ENCODE peak calls at places on chromosomes 11 and 22, in five cellular contexts. M is LoVo, D is spleen, N is stomach, V is AG10803. S is an unnamed sample.

GRCh38 chr11:33698921-33699320 is 1.7 kb downstream of the C11orf91 start:
- DNase-seq in M (no peak), D (no peak), N (no peak), V (no peak), S (no peak)

GRCh38 chr11:35486934-35487333 is 38.5 kb downstream of the PAMR1 start:
- DNase-seq in M (no peak), D (no peak), N (peak), V (no peak), S (no peak)

GRCh38 chr11:124923296-124923695 is 4.2 kb downstream of the HEPN1 start:
- DNase-seq in M (no peak), D (no peak), N (no peak), V (no peak), S (no peak)

GRCh38 chr11:109085708-109086373 is 336.1 kb upstream of the C11orf87 start:
- DNase-seq in M (peak), D (no peak), N (no peak), V (peak), S (no peak)

GRCh38 chr11:11975201-11976092 is 33.0 kb downstream of the DKK3 start:
- DNase-seq in M (peak), D (no peak), N (peak), V (no peak), S (no peak)

GRCh38 chr11:11942668-11943067 is 65.8 kb downstream of the DKK3 start:
- DNase-seq in M (no peak), D (no peak), N (no peak), V (no peak), S (no peak)

GRCh38 chr11:78465169-78465942 is 47.7 kb upstream of the GAB2 start:
- DNase-seq in M (no peak), D (peak), N (no peak), V (no peak), S (no peak)

GRCh38 chr11:94934836-94935235 is 38.5 kb downstream of the CWC15 start:
- DNase-seq in M (no peak), D (no peak), N (no peak), V (no peak), S (no peak)

GRCh38 chr11:28743101-28743550 is 634.9 kb downstream of the METTL15 start:
- DNase-seq in M (no peak), D (no peak), N (no peak), V (no peak), S (peak)

GRCh38 chr22:36599771-36600170 is 70.8 kb upstream of the EIF3D start:
- DNase-seq in M (no peak), D (no peak), N (no peak), V (no peak), S (no peak)

GRCh38 chr11:132228756-132229325 is 858.4 kb downstream of the NTM start:
- DNase-seq in M (no peak), D (no peak), N (no peak), V (peak), S (peak)

GRCh38 chr11:16154715-16155396 is 201.5 kb downstream of the SOX6 start:
- DNase-seq in M (no peak), D (no peak), N (peak), V (no peak), S (peak)

GRCh38 chr22:19051381-19051780 is 70.8 kb downstream of the DGCR2 start:
- DNase-seq in M (no peak), D (peak), N (no peak), V (no peak), S (no peak)

GRCh38 chr11:69382131-69383128 is 88.5 kb downstream of the MYEOV start:
- DNase-seq in M (peak), D (peak), N (peak), V (no peak), S (no peak)

GRCh38 chr11:61281581-61282250 is 13.4 kb downstream of the VWCE start:
- DNase-seq in M (peak), D (no peak), N (peak), V (no peak), S (no peak)

GRCh38 chr11:1228921-1229451 is 6.1 kb downstream of the MUC5B start:
- DNase-seq in M (no peak), D (peak), N (no peak), V (no peak), S (no peak)

GRCh38 chr22:37230673-37231405 is 13.2 kb downstream of the RAC2 start:
- DNase-seq in M (no peak), D (peak), N (no peak), V (no peak), S (no peak)

GRCh38 chr11:57800444-57801184 is 39.0 kb downstream of the CTNND1 start:
- DNase-seq in M (peak), D (no peak), N (no peak), V (peak), S (peak)

GRCh38 chr11:23021287-23021863 is 161.1 kb upstream of the CCDC179 start:
- DNase-seq in M (peak), D (no peak), N (peak), V (peak), S (peak)

GRCh38 chr11:76655466-76656086 is 15.0 kb downstream of the LRRC32 start:
- DNase-seq in M (no peak), D (no peak), N (no peak), V (no peak), S (no peak)

GRCh38 chr22:25485626-25486545 is 78.6 kb upstream of the GRK3 start:
- DNase-seq in M (no peak), D (no peak), N (no peak), V (no peak), S (no peak)

GRCh38 chr11:607971-608659 is 7.6 kb downstream of the IRF7 start:
- DNase-seq in M (no peak), D (no peak), N (no peak), V (no peak), S (no peak)

GRCh38 chr22:25167834-25168601 is 31.6 kb upstream of the CRYBB3 start:
- DNase-seq in M (no peak), D (peak), N (peak), V (no peak), S (no peak)

GRCh38 chr11:92794783-92795182 is 174.7 kb upstream of the MTNR1B start:
- DNase-seq in M (no peak), D (no peak), N (no peak), V (no peak), S (no peak)

GRCh38 chr22:24208012-24208749 is 26.9 kb downstream of the SUSD2 start:
- DNase-seq in M (peak), D (no peak), N (peak), V (peak), S (peak)

GRCh38 chr11:70103256-70103975 is 25.3 kb downstream of the ANO1 start:
- DNase-seq in M (no peak), D (no peak), N (no peak), V (no peak), S (no peak)

GRCh38 chr11:68962527-68963250 is 18.1 kb downstream of the MRGPRD start:
- DNase-seq in M (no peak), D (peak), N (no peak), V (peak), S (no peak)

GRCh38 chr22:48627203-48627602 is 1200.5 kb downstream of the BRD1 start:
- DNase-seq in M (no peak), D (no peak), N (no peak), V (peak), S (peak)

GRCh38 chr11:1227551-1228182 is 4.8 kb downstream of the MUC5B start:
- DNase-seq in M (no peak), D (peak), N (no peak), V (no peak), S (no peak)

GRCh38 chr11:57515332-57516060 is at the start of gene SLC43A1:
- DNase-seq in M (peak), D (peak), N (peak), V (peak), S (peak)

GRCh38 chr11:118615282-118615979 is 8.0 kb downstream of the PHLDB1 start:
- DNase-seq in M (no peak), D (peak), N (no peak), V (no peak), S (peak)

GRCh38 chr11:86515297-86516094 is 140.8 kb downstream of the CCDC81 start:
- DNase-seq in M (no peak), D (no peak), N (no peak), V (peak), S (peak)

GRCh38 chr11:61076506-61077304 is 25.6 kb upstream of the CD5 start:
- DNase-seq in M (no peak), D (no peak), N (no peak), V (no peak), S (no peak)